ENCODE peak calls at places on chromosomes 1 and 21, in eight cellular contexts. One of them, this sample, is unnamed.

GRCh38 chr1:115641762-115642167 is at the start of gene VANGL1:
- DNase-seq in mesothelial cell of epicardium: peak; percentile 58
- DNase-seq in CD4-positive, alpha-beta T cell: peak; percentile 21
- DNase-seq in astrocyte of the spinal cord: peak; percentile 63
- DNase-seq in omental fat pad: no peak
- DNase-seq in heart left ventricle: peak; percentile 83
- DNase-seq in tibial artery: peak; percentile 43
- DNase-seq in endothelial cell: peak; percentile 63
- DNase-seq in this sample: peak; percentile 48

GRCh38 chr1:168732736-168733135 is 3.7 kb upstream of the DPT start:
- DNase-seq in CD4-positive, alpha-beta T cell: no peak
- DNase-seq in mesothelial cell of epicardium: no peak
- DNase-seq in heart left ventricle: no peak
- DNase-seq in omental fat pad: no peak
- DNase-seq in astrocyte of the spinal cord: no peak
- DNase-seq in tibial artery: no peak
- DNase-seq in endothelial cell: no peak
- DNase-seq in this sample: no peak

GRCh38 chr1:243831463-243831862 is 18.6 kb downstream of the AKT3 start:
- DNase-seq in omental fat pad: no peak
- DNase-seq in tibial artery: no peak
- DNase-seq in heart left ventricle: no peak
- DNase-seq in astrocyte of the spinal cord: no peak
- DNase-seq in mesothelial cell of epicardium: no peak
- DNase-seq in CD4-positive, alpha-beta T cell: no peak
- DNase-seq in endothelial cell: no peak
- DNase-seq in this sample: no peak

GRCh38 chr1:224705578-224705977 is 89.5 kb downstream of the CNIH3 start:
- DNase-seq in mesothelial cell of epicardium: no peak
- DNase-seq in CD4-positive, alpha-beta T cell: no peak
- DNase-seq in heart left ventricle: no peak
- DNase-seq in endothelial cell: no peak
- DNase-seq in omental fat pad: no peak
- DNase-seq in tibial artery: no peak
- DNase-seq in astrocyte of the spinal cord: no peak
- DNase-seq in this sample: no peak

GRCh38 chr21:27362249-27362648 is 395.4 kb upstream of the ADAMTS5 start:
- DNase-seq in astrocyte of the spinal cord: no peak
- DNase-seq in mesothelial cell of epicardium: no peak
- DNase-seq in CD4-positive, alpha-beta T cell: no peak
- DNase-seq in omental fat pad: no peak
- DNase-seq in tibial artery: no peak
- DNase-seq in heart left ventricle: no peak
- DNase-seq in endothelial cell: no peak
- DNase-seq in this sample: no peak

GRCh38 chr1:218475275-218475674 is 130.1 kb downstream of the TGFB2 start:
- DNase-seq in CD4-positive, alpha-beta T cell: no peak
- DNase-seq in endothelial cell: no peak
- DNase-seq in astrocyte of the spinal cord: no peak
- DNase-seq in omental fat pad: no peak
- DNase-seq in mesothelial cell of epicardium: no peak
- DNase-seq in heart left ventricle: no peak
- DNase-seq in tibial artery: no peak
- DNase-seq in this sample: no peak

GRCh38 chr1:201752333-201752732 is 76.6 kb upstream of the IPO9 start:
- DNase-seq in tibial artery: no peak
- DNase-seq in astrocyte of the spinal cord: peak; percentile 23
- DNase-seq in CD4-positive, alpha-beta T cell: no peak
- DNase-seq in omental fat pad: no peak
- DNase-seq in endothelial cell: no peak
- DNase-seq in mesothelial cell of epicardium: no peak
- DNase-seq in heart left ventricle: no peak
- DNase-seq in this sample: no peak

GRCh38 chr1:103514920-103515503 is 10.5 kb upstream of the RNPC3 start:
- DNase-seq in endothelial cell: peak; percentile 8
- DNase-seq in astrocyte of the spinal cord: peak; percentile 71
- DNase-seq in tibial artery: no peak
- DNase-seq in omental fat pad: no peak
- DNase-seq in heart left ventricle: no peak
- DNase-seq in mesothelial cell of epicardium: no peak
- DNase-seq in CD4-positive, alpha-beta T cell: no peak
- DNase-seq in this sample: no peak

GRCh38 chr1:109498161-109498801 is 4.4 kb downstream of the CYB561D1 start:
- DNase-seq in mesothelial cell of epicardium: no peak
- DNase-seq in omental fat pad: no peak
- DNase-seq in CD4-positive, alpha-beta T cell: peak; percentile 27
- DNase-seq in tibial artery: no peak
- DNase-seq in endothelial cell: peak; percentile 69
- DNase-seq in heart left ventricle: no peak
- DNase-seq in astrocyte of the spinal cord: peak; percentile 19
- DNase-seq in this sample: peak; percentile 71
- TF ChIP-seq CTCF in mesothelial cell of epicardium: no peak
- TF ChIP-seq CTCF in omental fat pad: no peak
- TF ChIP-seq CTCF in CD4-positive, alpha-beta T cell: peak; percentile 66
- TF ChIP-seq CTCF in tibial artery: peak; percentile 48
- TF ChIP-seq CTCF in endothelial cell: peak; percentile 61
- TF ChIP-seq CTCF in heart left ventricle: peak; percentile 48
- TF ChIP-seq CTCF in astrocyte of the spinal cord: peak; percentile 75
- TF ChIP-seq CTCF in this sample: peak; percentile 68

DNA sequence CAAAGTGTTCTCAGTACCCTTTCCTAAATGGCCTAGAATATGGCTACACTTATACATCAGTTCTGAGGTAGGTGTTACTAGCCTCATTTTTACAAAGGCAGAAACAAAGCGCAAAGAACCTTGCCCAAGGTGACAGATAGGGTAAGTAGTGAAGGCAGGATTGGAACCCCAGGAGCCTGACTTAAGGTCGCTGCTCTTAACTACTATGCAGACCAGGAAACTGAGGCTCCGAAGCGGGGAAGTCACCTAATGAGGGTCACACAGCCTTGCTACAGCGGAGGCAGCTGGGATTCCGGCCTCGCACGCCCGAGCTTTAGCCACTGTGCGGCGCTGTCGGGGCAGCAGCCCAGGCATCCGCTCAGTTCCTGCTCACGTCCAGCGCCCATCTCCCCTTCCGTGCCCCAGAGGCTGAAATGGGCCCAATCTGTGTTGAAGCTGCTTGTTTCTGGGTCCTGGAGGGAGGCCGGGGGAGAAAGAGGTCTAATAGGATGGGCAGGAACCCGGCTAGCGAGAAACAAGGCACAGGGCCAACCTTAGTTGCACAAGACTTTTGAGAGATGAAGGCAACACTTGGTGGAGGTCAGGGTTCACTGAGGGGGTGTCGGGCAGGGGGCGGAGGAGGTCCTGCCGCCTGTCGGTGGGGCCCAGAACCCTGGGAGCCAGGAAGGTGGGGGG is 1.4 kb upstream of the FOXD2 start:
- DNase-seq in CD4-positive, alpha-beta T cell: peak; percentile 64
- DNase-seq in tibial artery: peak; percentile 74
- DNase-seq in endothelial cell: peak; percentile 91
- DNase-seq in astrocyte of the spinal cord: peak; percentile 59
- DNase-seq in omental fat pad: peak; percentile 76
- DNase-seq in mesothelial cell of epicardium: no peak
- DNase-seq in heart left ventricle: peak; percentile 65
- DNase-seq in this sample: peak; percentile 81
- TF ChIP-seq CTCF in CD4-positive, alpha-beta T cell: peak; percentile 76
- TF ChIP-seq CTCF in tibial artery: peak; percentile 95
- TF ChIP-seq CTCF in endothelial cell: peak; percentile 70
- TF ChIP-seq CTCF in astrocyte of the spinal cord: peak; percentile 99
- TF ChIP-seq CTCF in omental fat pad: no peak
- TF ChIP-seq CTCF in mesothelial cell of epicardium: peak; percentile 82
- TF ChIP-seq CTCF in heart left ventricle: peak; percentile 72
- TF ChIP-seq CTCF in this sample: peak; percentile 89

DNA sequence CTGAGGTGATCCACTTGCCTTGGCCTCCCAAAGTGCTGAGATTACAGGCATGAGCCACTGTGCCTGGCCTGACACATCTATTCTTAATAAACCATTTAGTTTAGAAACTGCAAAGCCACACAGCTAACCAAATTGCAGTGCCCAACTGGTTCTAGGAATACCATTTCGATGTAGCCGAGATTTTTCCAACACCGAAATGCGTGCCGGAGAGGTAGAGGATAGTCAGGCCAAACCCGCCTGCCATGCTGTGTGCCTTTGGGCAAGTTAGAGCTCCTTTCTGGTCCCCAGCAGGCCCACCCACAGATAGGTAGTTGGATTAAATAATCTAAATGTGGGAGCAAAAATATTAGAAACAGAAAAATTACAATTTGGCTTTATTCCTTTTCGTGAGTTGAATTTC is 254.4 kb downstream of the FOXD2 start:
- DNase-seq in astrocyte of the spinal cord: no peak
- DNase-seq in endothelial cell: no peak
- DNase-seq in mesothelial cell of epicardium: no peak
- DNase-seq in omental fat pad: no peak
- DNase-seq in CD4-positive, alpha-beta T cell: no peak
- DNase-seq in heart left ventricle: no peak
- DNase-seq in tibial artery: no peak
- DNase-seq in this sample: no peak
- TF ChIP-seq CTCF in astrocyte of the spinal cord: no peak
- TF ChIP-seq CTCF in endothelial cell: no peak
- TF ChIP-seq CTCF in mesothelial cell of epicardium: no peak
- TF ChIP-seq CTCF in omental fat pad: no peak
- TF ChIP-seq CTCF in CD4-positive, alpha-beta T cell: no peak
- TF ChIP-seq CTCF in heart left ventricle: no peak
- TF ChIP-seq CTCF in tibial artery: no peak
- TF ChIP-seq CTCF in this sample: no peak

DNA sequence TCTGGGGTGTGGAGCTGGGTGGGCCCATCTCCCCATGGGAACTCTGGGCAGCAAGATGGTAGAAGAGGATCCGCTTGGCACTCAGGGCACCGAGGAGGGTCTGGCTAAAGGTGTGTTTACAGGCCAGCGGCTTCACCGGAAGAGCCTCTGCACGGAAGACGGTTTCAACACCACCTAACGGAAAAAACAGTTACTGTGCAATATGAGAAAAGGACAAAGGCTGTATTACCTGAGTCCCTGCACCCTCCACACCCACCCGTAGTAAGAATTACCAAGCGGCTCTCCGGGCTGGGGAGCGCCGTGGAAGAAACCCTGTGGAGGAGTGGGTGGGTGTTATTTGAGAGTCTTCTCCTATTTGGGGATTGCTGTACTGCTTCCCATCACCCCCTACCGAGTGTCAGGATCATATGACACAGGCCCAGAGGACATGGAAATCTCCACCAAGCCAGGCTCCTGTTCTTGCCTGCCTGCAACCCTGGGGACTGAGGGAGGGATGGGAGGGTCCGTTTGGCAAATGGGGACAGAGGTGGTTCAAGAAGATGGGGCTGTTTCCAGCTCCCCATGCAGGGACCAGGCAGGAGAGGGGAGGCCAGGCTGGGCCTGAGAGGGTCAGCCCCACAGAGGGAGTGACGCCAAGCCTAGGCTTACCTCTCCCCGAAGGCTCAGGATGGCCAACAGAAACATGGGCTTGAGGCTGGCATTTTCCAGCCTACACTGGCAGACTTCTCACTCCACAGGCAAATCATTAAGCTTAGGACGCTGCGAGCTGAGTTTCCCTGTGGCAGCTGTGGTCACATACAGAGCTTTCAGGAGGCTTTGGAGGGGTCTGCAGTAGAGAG is 203.5 kb upstream of the TMEM51 start:
- DNase-seq in CD4-positive, alpha-beta T cell: no peak
- DNase-seq in endothelial cell: no peak
- DNase-seq in heart left ventricle: no peak
- DNase-seq in tibial artery: no peak
- DNase-seq in omental fat pad: no peak
- DNase-seq in astrocyte of the spinal cord: no peak
- DNase-seq in mesothelial cell of epicardium: no peak
- DNase-seq in this sample: no peak
- TF ChIP-seq CTCF in CD4-positive, alpha-beta T cell: no peak
- TF ChIP-seq CTCF in endothelial cell: no peak
- TF ChIP-seq CTCF in heart left ventricle: no peak
- TF ChIP-seq CTCF in tibial artery: no peak
- TF ChIP-seq CTCF in omental fat pad: no peak
- TF ChIP-seq CTCF in astrocyte of the spinal cord: no peak
- TF ChIP-seq CTCF in mesothelial cell of epicardium: no peak
- TF ChIP-seq CTCF in this sample: no peak

DNA sequence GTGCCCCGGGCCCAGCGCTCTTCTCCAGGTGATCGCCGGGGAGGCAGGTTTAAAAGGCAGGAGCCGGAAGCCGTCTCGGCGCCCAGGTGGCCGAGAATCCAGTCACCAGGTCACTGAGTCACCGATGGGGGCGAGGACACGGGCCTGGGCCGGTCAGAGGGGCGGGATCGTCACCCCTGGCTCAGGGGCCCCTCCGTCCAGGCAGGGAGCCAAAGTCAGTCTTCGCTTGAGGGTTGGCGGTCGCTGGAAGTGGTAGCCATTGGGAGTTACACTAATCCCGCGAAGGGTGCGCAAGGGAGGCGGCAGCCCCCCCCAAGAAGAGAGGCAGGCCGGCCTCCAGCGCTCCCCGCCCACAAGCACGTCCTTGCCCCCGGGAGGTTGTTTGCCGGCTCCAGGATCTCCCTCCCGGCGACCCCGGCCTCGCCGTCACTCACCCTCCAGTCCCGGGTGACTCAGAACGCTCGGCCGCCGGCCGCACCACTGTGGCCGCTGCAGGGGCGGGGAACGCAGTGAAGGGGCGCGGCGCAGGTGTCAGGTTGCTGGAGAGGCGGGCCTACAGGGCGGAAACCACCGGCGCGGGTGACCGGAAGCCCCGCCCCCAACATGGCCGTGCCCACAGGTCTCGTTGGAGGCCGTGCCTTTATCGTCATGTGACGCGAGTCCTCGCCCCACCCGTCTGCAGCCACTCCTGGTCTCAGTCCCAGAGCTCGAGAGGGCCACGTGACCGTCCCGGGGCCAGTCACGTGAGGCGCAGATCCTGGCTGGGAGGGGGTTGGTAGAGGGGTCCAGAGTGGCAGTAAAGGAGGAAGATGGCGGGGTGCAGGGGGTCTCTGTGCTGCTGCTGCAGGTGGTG is at the start of the genes CLCN6 and MTHFR:
- DNase-seq in CD4-positive, alpha-beta T cell: peak; percentile 97
- DNase-seq in heart left ventricle: peak; percentile 100
- DNase-seq in tibial artery: peak; percentile 99
- DNase-seq in astrocyte of the spinal cord: peak; percentile 100
- DNase-seq in mesothelial cell of epicardium: peak; percentile 99
- DNase-seq in endothelial cell: peak; percentile 99
- DNase-seq in omental fat pad: peak; percentile 94
- DNase-seq in this sample: peak; percentile 98
- TF ChIP-seq CTCF in CD4-positive, alpha-beta T cell: no peak
- TF ChIP-seq CTCF in heart left ventricle: no peak
- TF ChIP-seq CTCF in tibial artery: no peak
- TF ChIP-seq CTCF in astrocyte of the spinal cord: no peak
- TF ChIP-seq CTCF in mesothelial cell of epicardium: no peak
- TF ChIP-seq CTCF in endothelial cell: no peak
- TF ChIP-seq CTCF in omental fat pad: no peak
- TF ChIP-seq CTCF in this sample: no peak